ENCODE peak calls at places on chromosome 4, in seven cellular contexts. T, O, V, F, J, W and E are unnamed samples.

GRCh38 chr4:86944964-86945781 is 10.4 kb downstream of the AFF1 start:
- DNase-seq in T (no peak), O (no peak), V (no peak), F (no peak), J (no peak), W (no peak), E (no peak)

GRCh38 chr4:101421393-101421792 is 74.1 kb upstream of the PPP3CA start:
- DNase-seq in T (no peak), O (no peak), V (no peak), F (no peak), J (no peak), W (no peak), E (no peak)

GRCh38 chr4:153530996-153531375 is 64.8 kb downstream of the TMEM131L start:
- DNase-seq in T (no peak), O (no peak), V (peak), F (no peak), J (no peak), W (no peak), E (no peak)

GRCh38 chr4:98482847-98483806 is 175.3 kb downstream of the TSPAN5 start:
- DNase-seq in T (no peak), O (peak), V (no peak), F (peak), J (peak), W (no peak), E (peak)

GRCh38 chr4:41455215-41455614 is 82.7 kb upstream of the LIMCH1 start:
- DNase-seq in T (no peak), O (no peak), V (no peak), F (no peak), J (no peak), W (no peak), E (no peak)

GRCh38 chr4:11429646-11430045 is 952 bp upstream of the HS3ST1 start:
- DNase-seq in T (no peak), O (no peak), V (no peak), F (no peak), J (no peak), W (no peak), E (no peak)

GRCh38 chr4:185999207-185999606 is 69.7 kb upstream of the TLR3 start:
- DNase-seq in T (no peak), O (no peak), V (no peak), F (no peak), J (no peak), W (no peak), E (no peak)

GRCh38 chr4:83268491-83268890 is 16.1 kb downstream of the COQ2 start:
- DNase-seq in T (no peak), O (no peak), V (no peak), F (no peak), J (no peak), W (no peak), E (no peak)

GRCh38 chr4:22129454-22130075 is 181.0 kb upstream of the KCNIP4 start:
- DNase-seq in T (peak), O (peak), V (peak), F (no peak), J (peak), W (peak), E (peak)

GRCh38 chr4:10025230-10025806 is 4.0 kb upstream of the SLC2A9 start:
- DNase-seq in T (no peak), O (no peak), V (no peak), F (no peak), J (peak), W (no peak), E (no peak)

GRCh38 chr4:143482753-143483362 is 30.6 kb upstream of the SMARCA5 start:
- DNase-seq in T (no peak), O (peak), V (peak), F (no peak), J (peak), W (no peak), E (peak)

GRCh38 chr4:173076903-173077629 is 91.5 kb upstream of the GALNT7 start:
- DNase-seq in T (no peak), O (no peak), V (no peak), F (no peak), J (no peak), W (no peak), E (no peak)

GRCh38 chr4:24876431-24876830 is 36.4 kb downstream of the CCDC149 start:
- DNase-seq in T (no peak), O (no peak), V (no peak), F (no peak), J (no peak), W (no peak), E (no peak)

GRCh38 chr4:118410143-118410542 is 57.3 kb upstream of the PRSS12 start:
- DNase-seq in T (no peak), O (no peak), V (peak), F (no peak), J (no peak), W (no peak), E (no peak)

GRCh38 chr4:166318810-166319525 is 445.9 kb downstream of the TLL1 start:
- DNase-seq in T (no peak), O (no peak), V (no peak), F (no peak), J (no peak), W (no peak), E (no peak)

GRCh38 chr4:59966758-59967157 is 1233.4 kb upstream of the ADGRL3 start:
- DNase-seq in T (no peak), O (no peak), V (no peak), F (no peak), J (no peak), W (no peak), E (no peak)

GRCh38 chr4:109614015-109614414 is 54.0 kb downstream of the MCUB start:
- DNase-seq in T (no peak), O (no peak), V (no peak), F (no peak), J (peak), W (no peak), E (no peak)

GRCh38 chr4:8271821-8272220 is 2.3 kb downstream of the HTRA3 start:
- DNase-seq in T (no peak), O (no peak), V (no peak), F (no peak), J (no peak), W (no peak), E (no peak)

GRCh38 chr4:42641696-42642095 is 15.2 kb downstream of the ATP8A1 start:
- DNase-seq in T (no peak), O (no peak), V (no peak), F (no peak), J (no peak), W (no peak), E (no peak)

GRCh38 chr4:24470681-24471622 is 113.4 kb downstream of the DHX15 start:
- DNase-seq in T (no peak), O (no peak), V (peak), F (no peak), J (no peak), W (no peak), E (no peak)

GRCh38 chr4:4386736-4387392 is at the start of gene NSG1:
- DNase-seq in T (peak), O (no peak), V (no peak), F (no peak), J (no peak), W (no peak), E (no peak)

DNA sequence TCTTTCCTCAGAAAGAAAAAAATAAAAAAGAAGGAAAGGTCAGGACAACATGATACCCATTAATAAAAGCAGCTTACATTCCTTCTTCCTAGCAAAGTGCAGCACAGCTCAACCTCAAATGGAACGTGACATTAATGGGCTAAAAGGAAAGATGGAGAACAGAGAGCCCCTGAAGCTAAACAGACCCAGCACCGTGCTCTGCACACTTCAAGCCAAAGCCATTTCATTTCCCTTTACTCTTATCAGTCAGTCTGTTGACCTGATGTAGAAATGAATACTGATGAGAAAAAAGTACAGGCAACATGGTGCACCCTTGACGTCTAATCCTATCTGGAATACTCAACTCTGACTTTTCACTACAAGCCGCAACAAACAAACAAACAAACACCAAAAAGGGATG is 57.7 kb upstream of the EDNRA start:
- DNase-seq in T (no peak), O (no peak), V (peak), F (no peak), J (no peak), W (no peak), E (no peak)
- TF ChIP-seq SIN3A in T (no peak), O (no peak), V (no peak), F (no peak), J (no peak), W (no peak), E (no peak)

DNA sequence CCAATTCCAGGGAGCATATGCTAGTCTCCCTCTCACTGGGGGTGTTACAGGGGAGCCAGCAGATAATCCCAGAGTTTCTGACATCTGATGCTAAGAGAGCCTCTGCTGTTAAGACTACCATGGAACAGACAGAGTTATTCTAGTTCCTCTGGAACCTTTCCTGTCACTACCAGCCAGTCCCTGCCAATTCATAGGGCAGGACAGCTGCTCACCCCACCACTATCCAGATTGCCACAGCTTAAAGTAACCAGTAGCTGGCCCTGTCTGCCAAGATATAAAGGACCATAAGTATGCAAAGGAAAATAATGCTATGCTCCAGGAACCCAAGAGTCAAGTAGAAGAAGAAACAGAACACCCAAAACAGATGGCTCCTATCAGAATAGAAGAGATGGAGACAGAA is 293.6 kb downstream of the IQCM start:
- DNase-seq in T (no peak), O (no peak), V (no peak), F (no peak), J (no peak), W (no peak), E (no peak)
- TF ChIP-seq SIN3A in T (no peak), O (no peak), V (no peak), F (no peak), J (no peak), W (no peak), E (no peak)

DNA sequence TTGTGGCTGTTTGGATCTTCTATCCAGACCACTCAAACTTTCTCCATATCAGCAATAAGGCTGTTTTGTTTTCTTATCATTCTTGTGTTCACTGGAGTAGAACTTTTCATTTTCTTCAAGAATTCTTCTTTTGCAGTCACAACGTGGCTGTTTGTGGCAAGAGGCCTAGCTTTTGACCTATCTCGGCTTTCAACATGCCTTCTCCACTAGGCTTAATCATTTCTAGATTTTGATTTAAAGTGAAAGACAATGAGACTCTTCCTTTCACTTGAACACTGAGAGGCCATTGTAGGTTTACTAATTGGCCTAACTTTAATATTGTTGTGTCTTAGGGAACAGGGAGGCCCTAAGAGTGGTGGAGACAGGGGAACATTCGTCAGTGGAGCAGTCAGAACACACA is 19.1 kb downstream of the FGF2 start:
- DNase-seq in T (no peak), O (no peak), V (no peak), F (no peak), J (no peak), W (no peak), E (no peak)
- TF ChIP-seq SIN3A in T (no peak), O (no peak), V (no peak), F (no peak), J (no peak), W (no peak), E (no peak)

GRCh38 chr4:182917182-182918043 is at the start of gene DCTD:
- DNase-seq in T (peak), O (no peak), V (peak), F (no peak), J (peak), W (no peak), E (no peak)

GRCh38 chr4:182913621-182914020 is 3.6 kb downstream of the DCTD start:
- DNase-seq in T (no peak), O (no peak), V (no peak), F (no peak), J (no peak), W (no peak), E (no peak)

GRCh38 chr4:182914357-182914756 is 2.8 kb downstream of the DCTD start:
- DNase-seq in T (no peak), O (no peak), V (no peak), F (no peak), J (no peak), W (no peak), E (no peak)

GRCh38 chr4:182916483-182917181 is 554 bp downstream of the DCTD start:
- DNase-seq in T (no peak), O (no peak), V (no peak), F (no peak), J (no peak), W (no peak), E (no peak)

GRCh38 chr4:182913036-182913435 is 4.2 kb downstream of the DCTD start:
- DNase-seq in T (no peak), O (no peak), V (no peak), F (no peak), J (no peak), W (no peak), E (no peak)
- TF ChIP-seq SIN3A in T (no peak), O (no peak), V (no peak), F (no peak), J (no peak), W (no peak), E (no peak)

DNA sequence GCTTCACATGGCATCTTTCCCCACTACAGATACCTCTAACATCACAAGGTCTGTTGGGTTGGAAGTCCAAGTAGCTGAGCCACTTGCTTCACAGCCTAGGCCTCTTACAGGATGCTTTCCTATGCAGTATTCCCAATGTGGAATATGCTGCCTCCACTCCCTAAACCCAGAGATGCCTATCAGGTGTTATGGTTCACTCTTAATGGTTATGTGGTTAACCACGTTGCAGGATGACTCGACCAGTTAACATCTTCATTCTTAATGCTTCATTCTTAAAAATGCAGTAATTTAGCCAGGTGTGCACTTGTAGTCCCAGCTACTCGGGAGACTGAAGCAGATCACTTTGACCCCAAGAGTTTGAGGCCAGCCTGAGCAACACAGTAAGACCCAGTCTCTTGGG is 24.2 kb downstream of the HAUS3 start:
- DNase-seq in T (no peak), O (no peak), V (no peak), F (no peak), J (no peak), W (no peak), E (no peak)
- TF ChIP-seq SIN3A in T (no peak), O (no peak), V (no peak), F (no peak), J (no peak), W (no peak), E (no peak)

DNA sequence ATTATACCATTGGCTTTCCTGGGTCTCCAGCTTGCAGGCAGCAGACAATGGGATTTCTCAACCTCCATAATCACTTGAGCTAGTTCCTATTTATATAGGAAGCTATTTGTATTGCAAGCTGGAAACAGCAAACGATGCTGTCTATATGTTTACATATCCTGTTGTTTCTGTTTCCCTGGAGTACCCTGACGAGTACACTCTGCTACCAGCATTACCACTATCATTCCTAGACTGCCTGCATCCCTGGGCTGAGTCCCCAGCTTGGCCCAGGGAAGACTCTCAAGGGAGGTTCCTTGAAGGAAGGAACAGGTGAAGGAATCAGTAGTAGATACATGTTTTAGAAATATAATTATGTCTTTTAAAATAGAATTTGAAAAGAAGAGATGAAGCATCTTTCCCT is 81.4 kb downstream of the EVC2 start:
- DNase-seq in T (no peak), O (no peak), V (no peak), F (no peak), J (no peak), W (no peak), E (no peak)
- TF ChIP-seq SIN3A in T (no peak), O (no peak), V (no peak), F (no peak), J (no peak), W (no peak), E (no peak)

GRCh38 chr4:145177906-145178538 is 2.4 kb downstream of the OTUD4 start:
- DNase-seq in T (no peak), O (no peak), V (no peak), F (no peak), J (peak), W (no peak), E (no peak)
- TF ChIP-seq SIN3A in T (no peak), O (no peak), V (no peak), F (peak), J (no peak), W (no peak), E (no peak)

GRCh38 chr4:112933790-112934189 is 115.7 kb upstream of the ANK2 start:
- DNase-seq in T (no peak), O (no peak), V (no peak), F (no peak), J (no peak), W (no peak), E (no peak)

GRCh38 chr4:112939901-112940300 is 109.6 kb upstream of the ANK2 start:
- DNase-seq in T (no peak), O (no peak), V (no peak), F (no peak), J (no peak), W (no peak), E (no peak)

GRCh38 chr4:112940364-112940763 is 109.1 kb upstream of the ANK2 start:
- DNase-seq in T (no peak), O (no peak), V (peak), F (no peak), J (no peak), W (no peak), E (no peak)

GRCh38 chr4:112942077-112942476 is 107.4 kb upstream of the ANK2 start:
- DNase-seq in T (no peak), O (no peak), V (no peak), F (no peak), J (no peak), W (no peak), E (no peak)

GRCh38 chr4:112938461-112939058 is 110.9 kb upstream of the ANK2 start:
- DNase-seq in T (no peak), O (peak), V (peak), F (no peak), J (peak), W (no peak), E (peak)
- TF ChIP-seq SIN3A in T (no peak), O (no peak), V (no peak), F (no peak), J (no peak), W (no peak), E (no peak)